ENCODE peak calls at places on chromosomes 4 and X, in six cellular contexts. One of them, this sample, is unnamed.

GRCh38 chr4:47287735-47288134 is 175.8 kb downstream of the COMMD8 start:
- DNase-seq in pancreas: no peak
- DNase-seq in thoracic aorta: no peak
- DNase-seq in epithelial cell of proximal tubule: peak
- DNase-seq in heart left ventricle: no peak
- DNase-seq in HCT116: no peak
- DNase-seq in this sample: peak

GRCh38 chr4:7890635-7891393 is 48.8 kb downstream of the AFAP1 start:
- DNase-seq in HCT116: no peak
- DNase-seq in epithelial cell of proximal tubule: peak
- DNase-seq in heart left ventricle: no peak
- DNase-seq in pancreas: no peak
- DNase-seq in thoracic aorta: no peak
- DNase-seq in this sample: peak

GRCh38 chrX:17291141-17291900 is 83.7 kb upstream of the NHS start:
- DNase-seq in pancreas: no peak
- DNase-seq in thoracic aorta: no peak
- DNase-seq in heart left ventricle: no peak
- DNase-seq in epithelial cell of proximal tubule: no peak
- DNase-seq in HCT116: no peak
- DNase-seq in this sample: no peak

GRCh38 chrX:73812256-73812655 is 249.3 kb downstream of the CHIC1 start:
- DNase-seq in thoracic aorta: no peak
- DNase-seq in epithelial cell of proximal tubule: no peak
- DNase-seq in heart left ventricle: no peak
- DNase-seq in pancreas: no peak
- DNase-seq in HCT116: no peak
- DNase-seq in this sample: no peak

GRCh38 chr4:67714955-67715354 is 14.0 kb upstream of the UBA6 start:
- DNase-seq in thoracic aorta: no peak
- DNase-seq in HCT116: no peak
- DNase-seq in heart left ventricle: no peak
- DNase-seq in epithelial cell of proximal tubule: no peak
- DNase-seq in pancreas: no peak
- DNase-seq in this sample: no peak

GRCh38 chrX:65677954-65678469 is 10.6 kb downstream of the MSN start:
- DNase-seq in heart left ventricle: peak
- DNase-seq in HCT116: peak
- DNase-seq in epithelial cell of proximal tubule: no peak
- DNase-seq in pancreas: no peak
- DNase-seq in thoracic aorta: no peak
- DNase-seq in this sample: peak

GRCh38 chr4:66688674-66689073 is 856.6 kb downstream of the CENPC start:
- DNase-seq in epithelial cell of proximal tubule: no peak
- DNase-seq in pancreas: no peak
- DNase-seq in thoracic aorta: no peak
- DNase-seq in HCT116: no peak
- DNase-seq in heart left ventricle: no peak
- DNase-seq in this sample: peak

GRCh38 chr4:47209833-47210232 is 178.5 kb downstream of the GABRB1 start:
- DNase-seq in thoracic aorta: no peak
- DNase-seq in pancreas: no peak
- DNase-seq in HCT116: no peak
- DNase-seq in heart left ventricle: no peak
- DNase-seq in epithelial cell of proximal tubule: peak
- DNase-seq in this sample: peak

GRCh38 chr4:41258783-41259182 is 2.1 kb downstream of the UCHL1 start:
- DNase-seq in epithelial cell of proximal tubule: peak
- DNase-seq in thoracic aorta: no peak
- DNase-seq in pancreas: no peak
- DNase-seq in HCT116: peak
- DNase-seq in heart left ventricle: no peak
- DNase-seq in this sample: peak

GRCh38 chrX:149638860-149639259 is 7.3 kb upstream of the TMEM185A start:
- DNase-seq in thoracic aorta: no peak
- DNase-seq in epithelial cell of proximal tubule: peak
- DNase-seq in heart left ventricle: no peak
- DNase-seq in HCT116: no peak
- DNase-seq in pancreas: no peak
- DNase-seq in this sample: no peak

GRCh38 chr4:16550488-16550980 is 324.3 kb upstream of the TAPT1 start:
- DNase-seq in epithelial cell of proximal tubule: no peak
- DNase-seq in thoracic aorta: no peak
- DNase-seq in HCT116: no peak
- DNase-seq in pancreas: no peak
- DNase-seq in heart left ventricle: no peak
- DNase-seq in this sample: no peak

GRCh38 chr4:129968778-129969177 is 872.8 kb downstream of the C4orf33 start:
- DNase-seq in pancreas: no peak
- DNase-seq in HCT116: no peak
- DNase-seq in heart left ventricle: no peak
- DNase-seq in epithelial cell of proximal tubule: no peak
- DNase-seq in thoracic aorta: no peak
- DNase-seq in this sample: no peak

GRCh38 chrX:12297353-12297752 is 159.1 kb downstream of the FRMPD4 start:
- DNase-seq in pancreas: no peak
- DNase-seq in epithelial cell of proximal tubule: no peak
- DNase-seq in HCT116: no peak
- DNase-seq in thoracic aorta: no peak
- DNase-seq in heart left ventricle: no peak
- DNase-seq in this sample: no peak

GRCh38 chrX:19747672-19748610 is 139.5 kb downstream of the SH3KBP1 start:
- DNase-seq in pancreas: no peak
- DNase-seq in thoracic aorta: no peak
- DNase-seq in HCT116: no peak
- DNase-seq in heart left ventricle: no peak
- DNase-seq in epithelial cell of proximal tubule: no peak
- DNase-seq in this sample: no peak

GRCh38 chr4:110865611-110866254 is 242.9 kb upstream of the PITX2 start:
- DNase-seq in pancreas: no peak
- DNase-seq in thoracic aorta: no peak
- DNase-seq in heart left ventricle: no peak
- DNase-seq in epithelial cell of proximal tubule: peak
- DNase-seq in HCT116: no peak
- DNase-seq in this sample: peak

GRCh38 chr4:122539861-122540465 is 80.9 kb downstream of the IL21 start:
- DNase-seq in epithelial cell of proximal tubule: peak
- DNase-seq in heart left ventricle: no peak
- DNase-seq in HCT116: no peak
- DNase-seq in pancreas: no peak
- DNase-seq in thoracic aorta: no peak
- DNase-seq in this sample: peak

GRCh38 chrX:39409246-39409917 is 608.1 kb downstream of the MID1IP1 start:
- DNase-seq in thoracic aorta: no peak
- DNase-seq in HCT116: no peak
- DNase-seq in epithelial cell of proximal tubule: no peak
- DNase-seq in heart left ventricle: no peak
- DNase-seq in pancreas: no peak
- DNase-seq in this sample: no peak

GRCh38 chr4:47814896-47815295 is 23.0 kb downstream of the CORIN start:
- DNase-seq in HCT116: no peak
- DNase-seq in pancreas: no peak
- DNase-seq in epithelial cell of proximal tubule: no peak
- DNase-seq in heart left ventricle: no peak
- DNase-seq in thoracic aorta: no peak
- DNase-seq in this sample: no peak

GRCh38 chr4:5755679-5756078 is 44.7 kb downstream of the EVC start:
- DNase-seq in heart left ventricle: no peak
- DNase-seq in pancreas: no peak
- DNase-seq in thoracic aorta: no peak
- DNase-seq in epithelial cell of proximal tubule: no peak
- DNase-seq in HCT116: no peak
- DNase-seq in this sample: no peak

GRCh38 chr4:5757536-5757935 is 46.5 kb downstream of the EVC start:
- DNase-seq in HCT116: no peak
- DNase-seq in heart left ventricle: no peak
- DNase-seq in pancreas: no peak
- DNase-seq in thoracic aorta: no peak
- DNase-seq in epithelial cell of proximal tubule: no peak
- DNase-seq in this sample: no peak

GRCh38 chr4:5757954-5758353 is 47.0 kb downstream of the EVC start:
- DNase-seq in thoracic aorta: no peak
- DNase-seq in pancreas: no peak
- DNase-seq in epithelial cell of proximal tubule: no peak
- DNase-seq in HCT116: no peak
- DNase-seq in heart left ventricle: no peak
- DNase-seq in this sample: no peak

GRCh38 chr4:5756271-5756670 is 45.3 kb downstream of the EVC start:
- DNase-seq in thoracic aorta: no peak
- DNase-seq in epithelial cell of proximal tubule: no peak
- DNase-seq in HCT116: no peak
- DNase-seq in heart left ventricle: no peak
- DNase-seq in pancreas: no peak
- DNase-seq in this sample: no peak

GRCh38 chr4:5757091-5757490 is 46.1 kb downstream of the EVC start:
- DNase-seq in heart left ventricle: no peak
- DNase-seq in thoracic aorta: no peak
- DNase-seq in epithelial cell of proximal tubule: no peak
- DNase-seq in HCT116: no peak
- DNase-seq in pancreas: no peak
- DNase-seq in this sample: no peak
- TF ChIP-seq CTCF in heart left ventricle: no peak
- TF ChIP-seq CTCF in thoracic aorta: no peak
- TF ChIP-seq CTCF in epithelial cell of proximal tubule: peak
- TF ChIP-seq CTCF in HCT116: no peak
- TF ChIP-seq CTCF in pancreas: no peak
- TF ChIP-seq CTCF in this sample: no peak

DNA sequence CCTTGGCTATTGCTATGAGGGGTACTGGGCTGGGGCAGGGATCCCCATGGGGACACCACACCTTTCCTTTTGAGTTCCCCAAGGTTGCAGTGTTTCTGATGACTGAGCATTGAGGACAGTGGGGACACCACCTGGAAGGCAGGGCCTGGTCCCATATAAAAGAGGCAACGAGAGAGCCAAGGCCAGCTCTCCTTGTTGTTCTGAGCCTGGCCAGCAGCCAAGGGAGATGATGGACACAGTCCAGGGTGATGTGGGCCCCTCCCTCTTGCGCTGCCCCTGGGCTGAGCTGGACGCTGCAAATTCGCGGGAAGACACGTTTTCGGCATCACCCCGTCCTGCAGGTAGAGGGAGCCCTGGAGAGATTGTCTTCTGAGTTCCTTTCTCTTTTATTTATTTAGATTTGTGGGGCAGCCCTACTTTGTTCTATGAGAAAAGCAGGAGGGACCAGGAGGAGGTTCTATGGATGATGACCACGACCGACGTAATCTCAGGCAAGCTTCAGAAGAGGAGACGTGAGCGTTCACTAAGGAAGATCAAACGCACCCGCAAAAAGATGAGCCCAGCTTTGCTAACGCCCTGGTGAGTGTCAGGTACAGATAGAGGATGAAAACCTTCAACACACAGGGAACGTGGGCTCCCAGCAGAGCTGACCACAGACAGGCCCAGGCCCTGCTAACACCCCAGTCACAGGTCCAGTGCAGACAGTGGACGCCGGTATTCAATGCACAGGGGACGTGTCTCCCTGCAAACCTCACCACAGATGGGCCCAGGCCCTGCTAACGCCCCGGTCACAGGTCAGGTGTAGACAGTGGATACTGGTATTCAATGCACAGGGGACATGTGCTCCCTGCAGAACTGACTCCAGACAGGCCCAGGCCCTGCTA is 97.4 kb downstream of the SHOX start:
- DNase-seq in heart left ventricle: no peak
- DNase-seq in epithelial cell of proximal tubule: no peak
- DNase-seq in pancreas: no peak
- DNase-seq in thoracic aorta: no peak
- DNase-seq in HCT116: peak
- DNase-seq in this sample: no peak
- TF ChIP-seq CTCF in heart left ventricle: peak
- TF ChIP-seq CTCF in epithelial cell of proximal tubule: peak
- TF ChIP-seq CTCF in pancreas: no peak
- TF ChIP-seq CTCF in thoracic aorta: no peak
- TF ChIP-seq CTCF in HCT116: peak
- TF ChIP-seq CTCF in this sample: no peak

GRCh38 chr4:24032371-24032989 is 142.6 kb upstream of the PPARGC1A start:
- DNase-seq in HCT116: no peak
- DNase-seq in heart left ventricle: no peak
- DNase-seq in epithelial cell of proximal tubule: no peak
- DNase-seq in thoracic aorta: no peak
- DNase-seq in pancreas: no peak
- DNase-seq in this sample: peak
- TF ChIP-seq CTCF in HCT116: no peak
- TF ChIP-seq CTCF in heart left ventricle: no peak
- TF ChIP-seq CTCF in epithelial cell of proximal tubule: peak
- TF ChIP-seq CTCF in thoracic aorta: no peak
- TF ChIP-seq CTCF in pancreas: no peak
- TF ChIP-seq CTCF in this sample: no peak

DNA sequence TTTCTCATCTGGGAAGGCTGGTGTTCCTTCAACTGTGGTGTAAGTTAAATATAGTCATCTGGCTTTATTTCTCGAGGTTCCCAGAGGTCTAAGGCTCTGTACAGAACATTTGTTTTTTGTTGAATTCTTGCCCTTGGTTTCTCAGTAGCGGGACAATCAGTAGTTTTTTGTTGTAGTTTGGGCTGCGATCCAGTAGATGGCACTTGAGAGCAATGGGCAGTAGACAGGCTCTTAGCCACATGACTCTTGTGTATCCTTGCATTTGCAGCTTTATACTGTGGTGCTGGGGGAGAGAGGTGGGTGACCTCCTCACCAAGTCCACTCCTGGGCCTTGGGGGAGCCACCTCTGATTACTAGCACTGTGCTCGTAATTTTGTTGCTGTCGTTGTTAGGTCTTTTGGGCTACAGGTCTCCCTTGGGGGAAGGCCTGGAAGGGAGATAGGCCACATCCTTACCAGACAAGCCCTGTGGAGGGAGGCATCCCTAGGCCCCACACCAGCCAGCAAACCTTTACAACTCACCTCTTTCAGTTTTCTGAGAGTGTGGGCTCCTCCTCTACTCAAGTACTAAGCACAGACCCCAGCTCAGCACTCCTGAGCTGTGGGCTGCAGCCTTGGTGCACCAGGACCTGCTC is 8.1 kb downstream of the ETDB start:
- DNase-seq in epithelial cell of proximal tubule: no peak
- DNase-seq in heart left ventricle: no peak
- DNase-seq in pancreas: no peak
- DNase-seq in HCT116: peak
- DNase-seq in thoracic aorta: no peak
- DNase-seq in this sample: peak
- TF ChIP-seq CTCF in epithelial cell of proximal tubule: peak
- TF ChIP-seq CTCF in heart left ventricle: peak
- TF ChIP-seq CTCF in pancreas: peak
- TF ChIP-seq CTCF in HCT116: peak
- TF ChIP-seq CTCF in thoracic aorta: peak
- TF ChIP-seq CTCF in this sample: peak

DNA sequence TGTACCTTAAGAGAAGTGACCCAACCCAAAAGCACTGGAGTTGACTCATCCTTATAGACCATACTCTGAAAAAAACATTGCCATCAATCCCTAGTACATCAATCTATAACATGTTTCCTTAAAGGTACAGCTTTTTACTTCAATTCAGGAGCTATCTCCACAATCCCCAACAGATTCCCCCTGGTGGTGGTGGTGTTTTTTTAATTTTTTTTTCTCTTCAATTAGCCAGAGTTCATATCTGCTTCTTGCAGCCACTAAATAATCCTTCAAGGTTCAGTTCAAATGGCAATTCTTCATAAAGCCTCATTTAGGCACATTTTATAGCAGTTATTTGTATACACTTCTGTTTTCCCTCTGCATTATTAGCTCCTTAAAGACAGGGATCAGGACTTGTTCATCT is 60.7 kb upstream of the KDR start:
- DNase-seq in HCT116: no peak
- DNase-seq in pancreas: no peak
- DNase-seq in epithelial cell of proximal tubule: no peak
- DNase-seq in thoracic aorta: no peak
- DNase-seq in heart left ventricle: no peak
- DNase-seq in this sample: no peak
- TF ChIP-seq CTCF in HCT116: no peak
- TF ChIP-seq CTCF in pancreas: no peak
- TF ChIP-seq CTCF in epithelial cell of proximal tubule: peak
- TF ChIP-seq CTCF in thoracic aorta: no peak
- TF ChIP-seq CTCF in heart left ventricle: no peak
- TF ChIP-seq CTCF in this sample: no peak

This sample was measured in MCF 10A.